ENCODE peak calls at places on chromosomes 13 and 19, in nine cellular contexts. One of them, this sample, is unnamed.

GRCh38 chr13:110415669-110416068 is 108.6 kb downstream of the COL4A2 start:
- DNase-seq in coronary artery: peak; percentile 80
- DNase-seq in body of pancreas: no peak
- DNase-seq in left lung: no peak
- DNase-seq in nephron progenitor cell: no peak
- DNase-seq in choroid plexus epithelial cell: no peak
- DNase-seq in IMR-90: peak; percentile 24
- DNase-seq in A549: peak; percentile 58
- DNase-seq in HFF-Myc: no peak
- DNase-seq in this sample: no peak

GRCh38 chr19:27780367-27781065 is 1432.4 kb downstream of the UQCRFS1 start:
- DNase-seq in coronary artery: no peak
- DNase-seq in body of pancreas: no peak
- DNase-seq in left lung: no peak
- DNase-seq in nephron progenitor cell: no peak
- DNase-seq in choroid plexus epithelial cell: no peak
- DNase-seq in IMR-90: no peak
- DNase-seq in A549: no peak
- DNase-seq in HFF-Myc: no peak
- DNase-seq in this sample: no peak

GRCh38 chr19:10625003-10625761 is at the start of gene SLC44A2:
- DNase-seq in coronary artery: peak; percentile 83
- DNase-seq in body of pancreas: peak; percentile 91
- DNase-seq in left lung: peak; percentile 94
- DNase-seq in nephron progenitor cell: peak; percentile 82
- DNase-seq in choroid plexus epithelial cell: peak; percentile 71
- DNase-seq in IMR-90: peak; percentile 35
- DNase-seq in A549: no peak
- DNase-seq in HFF-Myc: no peak
- DNase-seq in this sample: peak; percentile 52

GRCh38 chr19:17555929-17556813 is 722 bp downstream of the COLGALT1 start:
- DNase-seq in coronary artery: no peak
- DNase-seq in body of pancreas: peak; percentile 74
- DNase-seq in left lung: peak; percentile 92
- DNase-seq in nephron progenitor cell: peak; percentile 40
- DNase-seq in choroid plexus epithelial cell: peak; percentile 65
- DNase-seq in IMR-90: peak; percentile 44
- DNase-seq in A549: peak; percentile 71
- DNase-seq in HFF-Myc: no peak
- DNase-seq in this sample: peak; percentile 14

GRCh38 chr19:17687857-17688784 is at the start of gene UNC13A:
- DNase-seq in coronary artery: no peak
- DNase-seq in body of pancreas: peak; percentile 45
- DNase-seq in left lung: peak; percentile 73
- DNase-seq in nephron progenitor cell: peak; percentile 96
- DNase-seq in choroid plexus epithelial cell: peak; percentile 53
- DNase-seq in IMR-90: peak; percentile 29
- DNase-seq in A549: peak; percentile 39
- DNase-seq in HFF-Myc: no peak
- DNase-seq in this sample: no peak

GRCh38 chr19:45878043-45878794 is 7.7 kb downstream of the IRF2BP1 start:
- DNase-seq in coronary artery: no peak
- DNase-seq in body of pancreas: peak; percentile 90
- DNase-seq in left lung: peak; percentile 86
- DNase-seq in nephron progenitor cell: no peak
- DNase-seq in choroid plexus epithelial cell: no peak
- DNase-seq in IMR-90: no peak
- DNase-seq in A549: no peak
- DNase-seq in HFF-Myc: no peak
- DNase-seq in this sample: no peak

GRCh38 chr19:11685676-11686650 is 52.8 kb downstream of the ZNF823 start:
- DNase-seq in coronary artery: no peak
- DNase-seq in body of pancreas: no peak
- DNase-seq in left lung: no peak
- DNase-seq in nephron progenitor cell: no peak
- DNase-seq in choroid plexus epithelial cell: no peak
- DNase-seq in IMR-90: no peak
- DNase-seq in A549: no peak
- DNase-seq in HFF-Myc: no peak
- DNase-seq in this sample: no peak

GRCh38 chr19:29248332-29248844 is 35.4 kb upstream of the UQCRFS1 start:
- DNase-seq in coronary artery: no peak
- DNase-seq in body of pancreas: no peak
- DNase-seq in left lung: no peak
- DNase-seq in nephron progenitor cell: no peak
- DNase-seq in choroid plexus epithelial cell: no peak
- DNase-seq in IMR-90: no peak
- DNase-seq in A549: no peak
- DNase-seq in HFF-Myc: no peak
- DNase-seq in this sample: no peak

GRCh38 chr13:95456837-95457236 is 95.7 kb upstream of the CLDN10 start:
- DNase-seq in coronary artery: no peak
- DNase-seq in body of pancreas: no peak
- DNase-seq in left lung: no peak
- DNase-seq in nephron progenitor cell: no peak
- DNase-seq in choroid plexus epithelial cell: no peak
- DNase-seq in IMR-90: no peak
- DNase-seq in A549: no peak
- DNase-seq in HFF-Myc: no peak
- DNase-seq in this sample: no peak

GRCh38 chr13:30421093-30422055 is 919 bp upstream of the UBE2L5 start:
- DNase-seq in coronary artery: peak; percentile 95
- DNase-seq in body of pancreas: peak; percentile 85
- DNase-seq in left lung: peak; percentile 97
- DNase-seq in nephron progenitor cell: peak; percentile 77
- DNase-seq in choroid plexus epithelial cell: peak; percentile 78
- DNase-seq in IMR-90: peak; percentile 80
- DNase-seq in A549: peak; percentile 80
- DNase-seq in HFF-Myc: no peak
- DNase-seq in this sample: peak; percentile 81

GRCh38 chr19:21398851-21399250 is 1.9 kb downstream of the ZNF493 start:
- DNase-seq in coronary artery: no peak
- DNase-seq in body of pancreas: no peak
- DNase-seq in left lung: no peak
- DNase-seq in nephron progenitor cell: no peak
- DNase-seq in choroid plexus epithelial cell: peak; percentile 4
- DNase-seq in IMR-90: peak; percentile 1
- DNase-seq in A549: no peak
- DNase-seq in HFF-Myc: no peak
- DNase-seq in this sample: no peak

GRCh38 chr19:49801966-49802661 is 11.0 kb downstream of the FUZ start:
- DNase-seq in coronary artery: peak; percentile 93
- DNase-seq in body of pancreas: peak; percentile 84
- DNase-seq in left lung: no peak
- DNase-seq in nephron progenitor cell: peak; percentile 80
- DNase-seq in choroid plexus epithelial cell: peak; percentile 93
- DNase-seq in IMR-90: peak; percentile 86
- DNase-seq in A549: peak; percentile 77
- DNase-seq in HFF-Myc: peak; percentile 75
- DNase-seq in this sample: peak; percentile 71

GRCh38 chr19:34430738-34431625 is 2.8 kb downstream of the UBA2 start:
- DNase-seq in coronary artery: no peak
- DNase-seq in body of pancreas: peak; percentile 11
- DNase-seq in left lung: no peak
- DNase-seq in nephron progenitor cell: peak; percentile 20
- DNase-seq in choroid plexus epithelial cell: peak; percentile 77
- DNase-seq in IMR-90: peak; percentile 68
- DNase-seq in A549: peak; percentile 84
- DNase-seq in HFF-Myc: peak; percentile 33
- DNase-seq in this sample: peak; percentile 58

GRCh38 chr13:41942462-41943094 is 18.3 kb downstream of the VWA8 start:
- DNase-seq in coronary artery: no peak
- DNase-seq in body of pancreas: no peak
- DNase-seq in left lung: no peak
- DNase-seq in nephron progenitor cell: peak; percentile 22
- DNase-seq in choroid plexus epithelial cell: peak; percentile 87
- DNase-seq in IMR-90: peak; percentile 74
- DNase-seq in A549: peak; percentile 55
- DNase-seq in HFF-Myc: no peak
- DNase-seq in this sample: peak; percentile 62

GRCh38 chr13:24539500-24540165 is 27.1 kb upstream of the PARP4 start:
- DNase-seq in coronary artery: no peak
- DNase-seq in body of pancreas: no peak
- DNase-seq in left lung: peak; percentile 57
- DNase-seq in nephron progenitor cell: peak; percentile 9
- DNase-seq in choroid plexus epithelial cell: no peak
- DNase-seq in IMR-90: no peak
- DNase-seq in A549: no peak
- DNase-seq in HFF-Myc: no peak
- DNase-seq in this sample: no peak

GRCh38 chr13:73138967-73139491 is 80.2 kb downstream of the KLF5 start:
- DNase-seq in coronary artery: no peak
- DNase-seq in body of pancreas: peak; percentile 13
- DNase-seq in left lung: no peak
- DNase-seq in nephron progenitor cell: no peak
- DNase-seq in choroid plexus epithelial cell: peak; percentile 23
- DNase-seq in IMR-90: no peak
- DNase-seq in A549: no peak
- DNase-seq in HFF-Myc: no peak
- DNase-seq in this sample: no peak

GRCh38 chr19:4988770-4989251 is 19.9 kb downstream of the KDM4B start:
- DNase-seq in coronary artery: peak; percentile 77
- DNase-seq in body of pancreas: peak; percentile 37
- DNase-seq in left lung: no peak
- DNase-seq in nephron progenitor cell: no peak
- DNase-seq in choroid plexus epithelial cell: peak; percentile 47
- DNase-seq in IMR-90: peak; percentile 88
- DNase-seq in A549: no peak
- DNase-seq in HFF-Myc: no peak
- DNase-seq in this sample: peak; percentile 83

GRCh38 chr13:68030152-68030809 is 800.1 kb upstream of the PCDH9 start:
- DNase-seq in coronary artery: no peak
- DNase-seq in body of pancreas: no peak
- DNase-seq in left lung: no peak
- DNase-seq in nephron progenitor cell: no peak
- DNase-seq in choroid plexus epithelial cell: no peak
- DNase-seq in IMR-90: no peak
- DNase-seq in A549: no peak
- DNase-seq in HFF-Myc: no peak
- DNase-seq in this sample: no peak

GRCh38 chr13:77316430-77316829 is 10.5 kb downstream of the MYCBP2 start:
- DNase-seq in coronary artery: no peak
- DNase-seq in body of pancreas: no peak
- DNase-seq in left lung: no peak
- DNase-seq in nephron progenitor cell: no peak
- DNase-seq in choroid plexus epithelial cell: no peak
- DNase-seq in IMR-90: no peak
- DNase-seq in A549: no peak
- DNase-seq in HFF-Myc: no peak
- DNase-seq in this sample: no peak

GRCh38 chr13:42377640-42378382 is 105.9 kb downstream of the AKAP11 start:
- DNase-seq in coronary artery: no peak
- DNase-seq in body of pancreas: no peak
- DNase-seq in left lung: no peak
- DNase-seq in nephron progenitor cell: no peak
- DNase-seq in choroid plexus epithelial cell: peak; percentile 69
- DNase-seq in IMR-90: no peak
- DNase-seq in A549: no peak
- DNase-seq in HFF-Myc: no peak
- DNase-seq in this sample: no peak

GRCh38 chr19:18657590-18658365 is 20.9 kb downstream of the KLHL26 start:
- DNase-seq in coronary artery: peak; percentile 98
- DNase-seq in body of pancreas: peak; percentile 38
- DNase-seq in left lung: no peak
- DNase-seq in nephron progenitor cell: no peak
- DNase-seq in choroid plexus epithelial cell: peak; percentile 93
- DNase-seq in IMR-90: peak; percentile 91
- DNase-seq in A549: peak; percentile 29
- DNase-seq in HFF-Myc: no peak
- DNase-seq in this sample: no peak

GRCh38 chr19:54352041-54352440 is 12.7 kb downstream of the LAIR1 start:
- DNase-seq in coronary artery: no peak
- DNase-seq in body of pancreas: no peak
- DNase-seq in left lung: peak; percentile 78
- DNase-seq in nephron progenitor cell: no peak
- DNase-seq in choroid plexus epithelial cell: no peak
- DNase-seq in IMR-90: no peak
- DNase-seq in A549: no peak
- DNase-seq in HFF-Myc: no peak
- DNase-seq in this sample: no peak
- TF ChIP-seq CTCF in coronary artery: no peak
- TF ChIP-seq CTCF in body of pancreas: no peak
- TF ChIP-seq CTCF in left lung: no peak
- TF ChIP-seq CTCF in nephron progenitor cell: no peak
- TF ChIP-seq CTCF in choroid plexus epithelial cell: no peak
- TF ChIP-seq CTCF in IMR-90: no peak
- TF ChIP-seq CTCF in A549: no peak
- TF ChIP-seq CTCF in HFF-Myc: no peak
- TF ChIP-seq CTCF in this sample: no peak

GRCh38 chr13:21777813-21778212 is 106.9 kb downstream of the FGF9 start:
- DNase-seq in coronary artery: no peak
- DNase-seq in body of pancreas: no peak
- DNase-seq in left lung: no peak
- DNase-seq in nephron progenitor cell: no peak
- DNase-seq in choroid plexus epithelial cell: no peak
- DNase-seq in IMR-90: no peak
- DNase-seq in A549: no peak
- DNase-seq in HFF-Myc: no peak
- DNase-seq in this sample: no peak
- TF ChIP-seq CTCF in coronary artery: no peak
- TF ChIP-seq CTCF in body of pancreas: no peak
- TF ChIP-seq CTCF in left lung: no peak
- TF ChIP-seq CTCF in nephron progenitor cell: no peak
- TF ChIP-seq CTCF in choroid plexus epithelial cell: no peak
- TF ChIP-seq CTCF in IMR-90: no peak
- TF ChIP-seq CTCF in A549: no peak
- TF ChIP-seq CTCF in HFF-Myc: no peak
- TF ChIP-seq CTCF in this sample: no peak

DNA sequence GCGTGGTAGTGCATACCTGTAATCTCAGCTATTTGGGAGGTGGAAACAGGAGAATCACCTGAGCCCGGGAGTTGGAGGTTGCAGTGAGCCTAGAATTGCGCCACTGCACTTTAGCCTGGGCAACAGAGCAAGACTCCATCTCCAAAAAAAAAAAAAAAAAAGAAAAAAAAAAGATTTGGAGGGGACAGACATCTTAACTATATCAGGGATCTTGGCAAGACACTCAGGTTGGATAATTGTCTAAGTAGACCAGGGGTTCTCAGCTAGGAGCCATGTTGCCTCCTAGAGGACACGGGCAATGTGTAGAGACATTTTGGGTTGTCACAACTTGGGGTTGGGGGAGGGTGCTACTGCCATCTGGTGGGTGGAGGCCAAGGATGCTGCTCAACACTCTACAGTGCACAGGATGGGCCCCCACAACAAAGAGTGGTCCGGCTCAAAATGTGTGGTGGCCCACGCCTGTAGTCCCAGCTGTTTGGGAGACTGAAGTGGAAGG is 1.9 kb upstream of the ZNF580 start:
- DNase-seq in coronary artery: peak; percentile 73
- DNase-seq in body of pancreas: no peak
- DNase-seq in left lung: peak; percentile 41
- DNase-seq in nephron progenitor cell: no peak
- DNase-seq in choroid plexus epithelial cell: peak; percentile 49
- DNase-seq in IMR-90: peak; percentile 21
- DNase-seq in A549: peak; percentile 87
- DNase-seq in HFF-Myc: no peak
- DNase-seq in this sample: peak; percentile 24
- TF ChIP-seq CTCF in coronary artery: no peak
- TF ChIP-seq CTCF in body of pancreas: no peak
- TF ChIP-seq CTCF in left lung: no peak
- TF ChIP-seq CTCF in nephron progenitor cell: peak; percentile 24
- TF ChIP-seq CTCF in choroid plexus epithelial cell: peak; percentile 67
- TF ChIP-seq CTCF in IMR-90: peak; percentile 47
- TF ChIP-seq CTCF in A549: peak; percentile 54
- TF ChIP-seq CTCF in HFF-Myc: peak; percentile 67
- TF ChIP-seq CTCF in this sample: peak; percentile 73

GRCh38 chr13:98547455-98547854 is 29.5 kb downstream of the STK24 start:
- DNase-seq in coronary artery: no peak
- DNase-seq in body of pancreas: no peak
- DNase-seq in left lung: no peak
- DNase-seq in nephron progenitor cell: no peak
- DNase-seq in choroid plexus epithelial cell: no peak
- DNase-seq in IMR-90: no peak
- DNase-seq in A549: no peak
- DNase-seq in HFF-Myc: no peak
- DNase-seq in this sample: no peak
- TF ChIP-seq CTCF in coronary artery: no peak
- TF ChIP-seq CTCF in body of pancreas: no peak
- TF ChIP-seq CTCF in left lung: no peak
- TF ChIP-seq CTCF in nephron progenitor cell: no peak
- TF ChIP-seq CTCF in choroid plexus epithelial cell: no peak
- TF ChIP-seq CTCF in IMR-90: no peak
- TF ChIP-seq CTCF in A549: no peak
- TF ChIP-seq CTCF in HFF-Myc: no peak
- TF ChIP-seq CTCF in this sample: no peak